ENCODE peak calls at places on chromosomes 3 and 15, in six cellular contexts. One of them, this sample, is unnamed.

GRCh38 chr15:39511000-39511914 is 69.6 kb upstream of the THBS1 start:
- DNase-seq in astrocyte of the spinal cord: peak; percentile 82
- DNase-seq in stimulated activated CD8-positive, alpha-beta memory T cell treated with anti-CD3 and anti-CD28 coated beads, Interleukin-7, amount 100 ng/mL, for 1 hour: no peak
- DNase-seq in NB4: peak; percentile 59
- DNase-seq in hepatic stellate cell: peak; percentile 77
- DNase-seq in NCI-H748 treated with DMSO at 0.1 percent for 48 hours: no peak
- DNase-seq in this sample: no peak

GRCh38 chr3:79497447-79498111 is 270.2 kb downstream of the ROBO1 start:
- DNase-seq in astrocyte of the spinal cord: peak; percentile 36
- DNase-seq in stimulated activated CD8-positive, alpha-beta memory T cell treated with anti-CD3 and anti-CD28 coated beads, Interleukin-7, amount 100 ng/mL, for 1 hour: no peak
- DNase-seq in NB4: peak; percentile 4
- DNase-seq in hepatic stellate cell: peak; percentile 36
- DNase-seq in NCI-H748 treated with DMSO at 0.1 percent for 48 hours: no peak
- DNase-seq in this sample: no peak

GRCh38 chr3:197466586-197467399 is 89.0 kb downstream of the BDH1 start:
- DNase-seq in astrocyte of the spinal cord: peak; percentile 77
- DNase-seq in stimulated activated CD8-positive, alpha-beta memory T cell treated with anti-CD3 and anti-CD28 coated beads, Interleukin-7, amount 100 ng/mL, for 1 hour: no peak
- DNase-seq in NB4: peak; percentile 20
- DNase-seq in hepatic stellate cell: peak; percentile 72
- DNase-seq in NCI-H748 treated with DMSO at 0.1 percent for 48 hours: no peak
- DNase-seq in this sample: no peak

GRCh38 chr15:78203346-78204225 is 30.8 kb downstream of the ACSBG1 start:
- DNase-seq in astrocyte of the spinal cord: no peak
- DNase-seq in stimulated activated CD8-positive, alpha-beta memory T cell treated with anti-CD3 and anti-CD28 coated beads, Interleukin-7, amount 100 ng/mL, for 1 hour: no peak
- DNase-seq in NB4: no peak
- DNase-seq in hepatic stellate cell: no peak
- DNase-seq in NCI-H748 treated with DMSO at 0.1 percent for 48 hours: no peak
- DNase-seq in this sample: no peak

GRCh38 chr15:98164573-98164972 is 204.1 kb downstream of the ARRDC4 start:
- DNase-seq in astrocyte of the spinal cord: no peak
- DNase-seq in stimulated activated CD8-positive, alpha-beta memory T cell treated with anti-CD3 and anti-CD28 coated beads, Interleukin-7, amount 100 ng/mL, for 1 hour: no peak
- DNase-seq in NB4: peak; percentile 54
- DNase-seq in hepatic stellate cell: no peak
- DNase-seq in NCI-H748 treated with DMSO at 0.1 percent for 48 hours: no peak
- DNase-seq in this sample: no peak

GRCh38 chr3:60579734-60580133 is 671.5 kb downstream of the FHIT start:
- DNase-seq in astrocyte of the spinal cord: peak; percentile 86
- DNase-seq in stimulated activated CD8-positive, alpha-beta memory T cell treated with anti-CD3 and anti-CD28 coated beads, Interleukin-7, amount 100 ng/mL, for 1 hour: no peak
- DNase-seq in NB4: no peak
- DNase-seq in hepatic stellate cell: peak; percentile 15
- DNase-seq in NCI-H748 treated with DMSO at 0.1 percent for 48 hours: no peak
- DNase-seq in this sample: no peak

GRCh38 chr15:99777144-99777543 is 43.9 kb upstream of the LYSMD4 start:
- DNase-seq in astrocyte of the spinal cord: no peak
- DNase-seq in stimulated activated CD8-positive, alpha-beta memory T cell treated with anti-CD3 and anti-CD28 coated beads, Interleukin-7, amount 100 ng/mL, for 1 hour: no peak
- DNase-seq in NB4: no peak
- DNase-seq in hepatic stellate cell: no peak
- DNase-seq in NCI-H748 treated with DMSO at 0.1 percent for 48 hours: no peak
- DNase-seq in this sample: no peak

GRCh38 chr15:62676891-62677290 is 365.7 kb upstream of the TPM1 start:
- DNase-seq in astrocyte of the spinal cord: no peak
- DNase-seq in stimulated activated CD8-positive, alpha-beta memory T cell treated with anti-CD3 and anti-CD28 coated beads, Interleukin-7, amount 100 ng/mL, for 1 hour: no peak
- DNase-seq in NB4: no peak
- DNase-seq in hepatic stellate cell: no peak
- DNase-seq in NCI-H748 treated with DMSO at 0.1 percent for 48 hours: no peak
- DNase-seq in this sample: no peak

GRCh38 chr15:51721199-51721960 is 16.1 kb downstream of the LYSMD2 start:
- DNase-seq in astrocyte of the spinal cord: no peak
- DNase-seq in stimulated activated CD8-positive, alpha-beta memory T cell treated with anti-CD3 and anti-CD28 coated beads, Interleukin-7, amount 100 ng/mL, for 1 hour: no peak
- DNase-seq in NB4: no peak
- DNase-seq in hepatic stellate cell: no peak
- DNase-seq in NCI-H748 treated with DMSO at 0.1 percent for 48 hours: no peak
- DNase-seq in this sample: no peak

GRCh38 chr15:83602021-83602420 is 51.9 kb upstream of the ADAMTSL3 start:
- DNase-seq in astrocyte of the spinal cord: no peak
- DNase-seq in stimulated activated CD8-positive, alpha-beta memory T cell treated with anti-CD3 and anti-CD28 coated beads, Interleukin-7, amount 100 ng/mL, for 1 hour: no peak
- DNase-seq in NB4: no peak
- DNase-seq in hepatic stellate cell: no peak
- DNase-seq in NCI-H748 treated with DMSO at 0.1 percent for 48 hours: no peak
- DNase-seq in this sample: no peak

GRCh38 chr3:134104031-134104430 is 74.3 kb upstream of the SLCO2A1 start:
- DNase-seq in astrocyte of the spinal cord: no peak
- DNase-seq in stimulated activated CD8-positive, alpha-beta memory T cell treated with anti-CD3 and anti-CD28 coated beads, Interleukin-7, amount 100 ng/mL, for 1 hour: no peak
- DNase-seq in NB4: no peak
- DNase-seq in hepatic stellate cell: no peak
- DNase-seq in NCI-H748 treated with DMSO at 0.1 percent for 48 hours: no peak
- DNase-seq in this sample: no peak

GRCh38 chr15:34818531-34818930 is 23.2 kb upstream of the ACTC1 start:
- DNase-seq in astrocyte of the spinal cord: no peak
- DNase-seq in stimulated activated CD8-positive, alpha-beta memory T cell treated with anti-CD3 and anti-CD28 coated beads, Interleukin-7, amount 100 ng/mL, for 1 hour: no peak
- DNase-seq in NB4: no peak
- DNase-seq in hepatic stellate cell: no peak
- DNase-seq in NCI-H748 treated with DMSO at 0.1 percent for 48 hours: no peak
- DNase-seq in this sample: no peak

GRCh38 chr3:55716044-55716443 is 228.9 kb upstream of the WNT5A start:
- DNase-seq in astrocyte of the spinal cord: no peak
- DNase-seq in stimulated activated CD8-positive, alpha-beta memory T cell treated with anti-CD3 and anti-CD28 coated beads, Interleukin-7, amount 100 ng/mL, for 1 hour: no peak
- DNase-seq in NB4: no peak
- DNase-seq in hepatic stellate cell: no peak
- DNase-seq in NCI-H748 treated with DMSO at 0.1 percent for 48 hours: no peak
- DNase-seq in this sample: no peak

GRCh38 chr15:100878601-100879000 is 1.0 kb upstream of the ALDH1A3 start:
- DNase-seq in astrocyte of the spinal cord: no peak
- DNase-seq in stimulated activated CD8-positive, alpha-beta memory T cell treated with anti-CD3 and anti-CD28 coated beads, Interleukin-7, amount 100 ng/mL, for 1 hour: no peak
- DNase-seq in NB4: no peak
- DNase-seq in hepatic stellate cell: no peak
- DNase-seq in NCI-H748 treated with DMSO at 0.1 percent for 48 hours: no peak
- DNase-seq in this sample: no peak